ENCODE peak calls at places on chromosome 3, in six cellular contexts. T is tibial artery, J is suprapubic skin, A is H1, B is kidney, D is fibroblast of lung. P is an unnamed sample.

GRCh38 chr3:172285844-172286243 is 162.4 kb downstream of the GHSR start:
- DNase-seq in T (no peak), J (no peak), A (no peak), B (no peak), D (peak; percentile 93), P (no peak)

GRCh38 chr3:141083831-141084624 is 32.9 kb downstream of the SPSB4 start:
- DNase-seq in T (peak; percentile 74), J (no peak), A (no peak), B (peak; percentile 12), D (no peak), P (peak; percentile 52)

GRCh38 chr3:10962481-10963036 is 30.0 kb upstream of the SLC6A1 start:
- DNase-seq in T (no peak), J (no peak), A (no peak), B (no peak), D (no peak), P (no peak)

GRCh38 chr3:190336516-190337189 is 14.4 kb upstream of the CLDN1 start:
- DNase-seq in T (no peak), J (no peak), A (no peak), B (no peak), D (no peak), P (no peak)

GRCh38 chr3:73351423-73352071 is 273.2 kb downstream of the PDZRN3 start:
- DNase-seq in T (no peak), J (no peak), A (no peak), B (no peak), D (peak; percentile 5), P (peak; percentile 55)

GRCh38 chr3:128549283-128550112 is 56.5 kb upstream of the GATA2 start:
- DNase-seq in T (no peak), J (peak; percentile 83), A (no peak), B (peak; percentile 97), D (peak; percentile 91), P (peak; percentile 77)

GRCh38 chr3:14478943-14479550 is 61.1 kb downstream of the GRIP2 start:
- DNase-seq in T (no peak), J (no peak), A (no peak), B (peak; percentile 84), D (no peak), P (no peak)

GRCh38 chr3:131795382-131796085 is 239.3 kb downstream of the CPNE4 start:
- DNase-seq in T (no peak), J (no peak), A (no peak), B (no peak), D (peak; percentile 83), P (peak; percentile 8)

GRCh38 chr3:185656321-185656840 is 70.3 kb downstream of the SENP2 start:
- DNase-seq in T (peak; percentile 90), J (no peak), A (no peak), B (no peak), D (peak; percentile 99), P (no peak)

GRCh38 chr3:98814799-98815450 is 51.8 kb downstream of the ST3GAL6 start:
- DNase-seq in T (no peak), J (no peak), A (no peak), B (no peak), D (peak; percentile 79), P (no peak)

GRCh38 chr3:30677347-30677685 is 70.9 kb downstream of the TGFBR2 start:
- DNase-seq in T (no peak), J (no peak), A (no peak), B (no peak), D (no peak), P (no peak)
- H3K4me3 ChIP-seq in T (no peak overlapping the region), J (no peak overlapping the region), A (no peak overlapping the region), B (no peak overlapping the region), D (no peak overlapping the region), P (no peak overlapping the region)

DNA sequence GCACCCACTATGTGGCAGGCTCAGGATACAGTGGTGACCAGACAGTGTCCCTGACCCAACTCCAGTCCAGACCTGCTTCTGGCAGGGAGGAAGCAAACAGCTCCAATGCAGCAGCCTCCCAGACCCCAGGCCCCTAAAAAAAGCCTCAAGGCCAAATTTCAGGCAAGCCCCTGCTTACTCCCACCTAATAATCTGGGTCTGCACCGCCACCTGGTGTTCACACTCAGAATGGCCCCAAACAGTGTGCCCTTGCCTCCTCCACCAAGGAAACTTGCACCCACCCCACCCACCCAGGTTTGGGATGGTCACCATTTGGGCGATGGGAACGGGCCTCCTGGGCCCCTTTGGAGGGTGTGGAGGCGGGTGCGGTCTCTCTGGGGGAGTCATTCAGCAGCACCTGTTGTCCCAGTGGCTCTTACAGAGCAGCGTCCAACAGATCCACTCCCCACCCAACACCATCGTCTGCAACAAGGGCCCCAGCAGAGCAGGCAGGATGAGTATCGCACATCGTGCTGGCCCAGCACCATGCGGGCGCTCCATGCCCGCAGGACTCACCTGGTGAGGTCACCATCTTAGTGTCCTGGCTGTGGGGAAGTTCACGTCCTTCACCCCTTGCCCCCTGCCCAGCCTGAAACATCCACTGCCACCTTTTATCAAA is 17.3 kb downstream of the C3orf18 start:
- DNase-seq in T (no peak), J (no peak), A (no peak), B (no peak), D (no peak), P (peak; percentile 57)
- TF ChIP-seq CTCF in T (peak; percentile 61), J (peak; percentile 76), A (no peak), B (peak; percentile 69), D (peak; percentile 81), P (peak; percentile 83)

DNA sequence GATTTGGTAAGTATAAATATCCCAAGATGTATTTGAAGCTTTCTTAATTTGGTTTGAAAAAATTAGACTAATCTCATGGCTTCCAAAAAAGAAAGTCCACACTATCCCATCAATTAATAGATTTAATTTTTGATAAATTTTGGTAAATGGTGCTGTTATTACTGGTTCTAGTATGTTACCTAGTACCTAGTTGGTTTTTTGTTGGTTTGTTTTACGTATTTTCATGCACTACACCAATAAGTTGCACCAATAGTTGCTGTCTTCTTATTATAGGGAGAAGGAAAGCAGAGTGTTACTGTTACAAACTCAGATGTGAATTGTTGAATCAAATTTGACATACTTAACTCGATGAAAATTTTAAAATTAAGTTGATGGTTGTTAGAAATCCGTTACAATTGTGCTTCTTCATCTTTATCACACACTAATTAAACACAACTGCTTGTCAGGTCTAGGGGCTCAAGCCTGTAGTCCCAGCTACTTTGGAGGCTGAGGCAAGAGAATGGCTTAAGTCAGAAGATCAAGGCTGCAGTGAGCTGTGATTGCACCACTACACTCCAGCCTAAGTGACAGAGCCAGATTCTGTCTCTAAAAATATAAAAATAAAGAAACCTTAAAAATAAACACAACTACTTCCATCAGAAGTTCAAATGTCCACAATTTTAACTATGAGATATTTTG is 23.1 kb upstream of the MBNL1 start:
- DNase-seq in T (no peak), J (no peak), A (no peak), B (no peak), D (no peak), P (no peak)
- H3K27ac ChIP-seq in T (peak overlapping the region; percentile 18), J (no peak overlapping the region), A (no peak overlapping the region), B (no peak overlapping the region), D (no peak overlapping the region), P (no peak overlapping the region)

GRCh38 chr3:123447749-123448502 is 964 bp downstream of the ADCY5 start:
- DNase-seq in T (no peak), J (no peak), A (no peak), B (no peak), D (no peak), P (peak; percentile 55)
- H3K4me3 ChIP-seq in T (peak overlapping the region; percentile 78), J (peak overlapping the region; percentile 77), A (peak overlapping the region; percentile 40), B (no peak overlapping the region), D (no peak overlapping the region), P (peak overlapping the region; percentile 71)

GRCh38 chr3:57093489-57093888 is 33.0 kb downstream of the SPATA12 start:
- DNase-seq in T (no peak), J (no peak), A (no peak), B (no peak), D (no peak), P (no peak)
- TF ChIP-seq CTCF in T (no peak), J (no peak), A (no peak), B (no peak), D (no peak), P (no peak)

P was measured in heart right ventricle.